ENCODE peak calls at places on chromosomes 16 and 17, in five cellular contexts. O is KG1, Y is T47D, V is AG10803, E is NCI-H1092. H is an unnamed sample.

GRCh38 chr17:34610506-34610905 is 31.1 kb downstream of the TMEM132E start:
- DNase-seq in E (no peak), Y (no peak), V (no peak), O (no peak), H (no peak)

GRCh38 chr17:44097110-44097810 is 26.2 kb downstream of the HDAC5 start:
- DNase-seq in Y (no peak), V (peak), E (no peak), O (no peak), H (no peak)

GRCh38 chr17:48153711-48154642 is 46.4 kb downstream of the SNX11 start:
- DNase-seq in V (peak), O (no peak), E (peak), Y (peak), H (peak)

GRCh38 chr17:41965694-41966375 is 760 bp upstream of the CNP start:
- DNase-seq in Y (peak), O (peak), V (peak), E (peak), H (peak)

GRCh38 chr17:27085517-27085916 is 208.4 kb upstream of the WSB1 start:
- DNase-seq in Y (no peak), E (no peak), V (no peak), O (no peak), H (no peak)

GRCh38 chr17:68182940-68183551 is 64.8 kb upstream of the AMZ2 start:
- DNase-seq in V (no peak), E (no peak), O (no peak), Y (peak), H (no peak)

GRCh38 chr16:58509256-58510096 is 5.8 kb upstream of the SETD6 start:
- DNase-seq in V (no peak), Y (peak), E (no peak), O (no peak), H (no peak)

GRCh38 chr17:50062323-50063243 is 6.7 kb downstream of the ITGA3 start:
- DNase-seq in Y (peak), O (no peak), V (peak), E (no peak), H (no peak)

GRCh38 chr17:5772720-5773119 is 188.4 kb upstream of the NLRP1 start:
- DNase-seq in Y (no peak), V (no peak), O (no peak), E (no peak), H (no peak)

GRCh38 chr16:10619271-10619849 is 39.0 kb upstream of the EMP2 start:
- DNase-seq in Y (peak), V (no peak), O (no peak), E (no peak), H (peak)

GRCh38 chr16:50697881-50698767 is 4.7 kb downstream of the NOD2 start:
- DNase-seq in E (no peak), O (no peak), V (peak), Y (no peak), H (no peak)

GRCh38 chr17:56681561-56682266 is 88.2 kb downstream of the NOG start:
- DNase-seq in O (peak), Y (no peak), V (peak), E (no peak), H (no peak)